ENCODE peak calls at places on chromosomes 1 and 21, in four cellular contexts. U is substantia nigra; R is brain microvascular endothelial cell; G is CD8-positive, alpha-beta memory T cell. D is an unnamed sample.
A peak's percentile ranks its signal among the peaks of the same experiment; 100 is the strongest.

GRCh38 chr1:13871916-13872315 is 171.9 kb downstream of the PRDM2 start:
- DNase-seq in U (no peak), R (no peak), G (no peak), D (no peak)

GRCh38 chr21:22890656-22891055 is 1892.4 kb downstream of the NCAM2 start:
- DNase-seq in U (no peak), R (no peak), G (no peak), D (no peak)

GRCh38 chr1:207797229-207797973 is 45.5 kb downstream of the CD46 start:
- DNase-seq in U (peak; percentile 76), R (peak; percentile 95), G (peak; percentile 61), D (no peak)

GRCh38 chr1:32773018-32773763 is 44.0 kb downstream of the YARS1 start:
- DNase-seq in U (peak; percentile 64), R (peak; percentile 55), G (peak; percentile 61), D (no peak)

GRCh38 chr1:214261206-214262123 is 19.5 kb upstream of the SMYD2 start:
- DNase-seq in U (peak; percentile 81), R (peak; percentile 74), G (peak; percentile 71), D (peak; percentile 24)

GRCh38 chr1:13620825-13621224 is 37.2 kb downstream of the PDPN start:
- DNase-seq in U (no peak), R (no peak), G (no peak), D (no peak)

GRCh38 chr1:220224033-220224432 is 48.2 kb downstream of the RAB3GAP2 start:
- DNase-seq in U (no peak), R (no peak), G (no peak), D (no peak)

GRCh38 chr1:164524810-164525209 is 34.2 kb upstream of the PBX1 start:
- DNase-seq in U (no peak), R (no peak), G (no peak), D (no peak)

GRCh38 chr1:3548156-3548893 is 63.0 kb downstream of the MEGF6 start:
- DNase-seq in U (no peak), R (peak; percentile 58), G (no peak), D (no peak)

DNA sequence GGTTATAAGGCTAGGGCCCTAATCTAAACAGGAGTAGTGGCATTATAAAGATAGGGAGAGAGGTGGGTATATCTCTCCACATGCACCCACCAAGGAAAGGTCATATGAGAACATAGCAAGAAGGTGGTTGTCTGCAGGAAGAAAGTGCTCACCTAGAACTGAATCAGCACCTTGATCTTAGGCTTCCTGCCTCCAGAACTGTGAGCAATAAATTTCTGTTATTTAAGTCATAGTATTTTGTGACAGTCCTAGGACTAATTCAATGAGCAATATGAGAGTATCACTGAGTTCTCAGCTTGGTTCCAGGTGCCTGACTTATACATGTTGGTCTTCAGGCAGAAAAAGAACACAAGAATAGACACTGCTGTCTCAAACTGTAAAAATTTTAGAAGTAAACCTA is 51.8 kb downstream of the MRPL39 start:
- DNase-seq in U (no peak), R (no peak), G (no peak), D (no peak)
- H3K27ac ChIP-seq in U (no peak overlapping the region), R (no peak overlapping the region), G (no peak overlapping the region), D (no peak overlapping the region)

DNA sequence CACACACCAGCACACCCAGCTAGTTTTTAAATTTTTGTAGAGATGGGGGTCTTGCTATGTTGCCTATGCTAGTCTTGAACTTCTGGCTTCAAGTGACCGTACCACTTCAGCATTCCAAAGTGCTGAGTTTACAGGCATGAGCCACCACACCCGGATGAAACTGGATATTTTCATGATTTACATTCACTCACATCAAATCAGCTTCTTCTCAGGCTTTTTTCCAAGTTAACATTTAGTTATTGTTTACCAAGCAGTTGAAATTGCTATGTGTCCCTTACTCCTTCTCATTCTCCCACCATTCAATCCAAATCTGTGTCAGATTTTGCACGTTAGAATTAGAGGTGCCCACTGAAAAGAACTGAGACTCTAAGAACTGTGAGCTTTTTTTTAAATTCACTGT is 18.3 kb downstream of the RIT1 start:
- DNase-seq in U (no peak), R (peak; percentile 65), G (no peak), D (no peak)
- H3K27ac ChIP-seq in U (peak overlapping the region; percentile 3), R (peak overlapping the region; percentile 79), G (no peak overlapping the region), D (peak overlapping the region; percentile 98)

GRCh38 chr1:86502721-86503430 is 34.1 kb downstream of the CLCA1 start:
- DNase-seq in U (no peak), R (no peak), G (no peak), D (peak; percentile 27)

GRCh38 chr1:86504130-86504479 is 35.4 kb downstream of the CLCA1 start:
- DNase-seq in U (no peak), R (no peak), G (no peak), D (no peak)

GRCh38 chr1:86504895-86505625 is 36.3 kb downstream of the CLCA1 start:
- DNase-seq in U (no peak), R (no peak), G (no peak), D (peak; percentile 31)

GRCh38 chr1:86500731-86501130 is 32.0 kb downstream of the CLCA1 start:
- DNase-seq in U (no peak), R (no peak), G (no peak), D (no peak)

DNA sequence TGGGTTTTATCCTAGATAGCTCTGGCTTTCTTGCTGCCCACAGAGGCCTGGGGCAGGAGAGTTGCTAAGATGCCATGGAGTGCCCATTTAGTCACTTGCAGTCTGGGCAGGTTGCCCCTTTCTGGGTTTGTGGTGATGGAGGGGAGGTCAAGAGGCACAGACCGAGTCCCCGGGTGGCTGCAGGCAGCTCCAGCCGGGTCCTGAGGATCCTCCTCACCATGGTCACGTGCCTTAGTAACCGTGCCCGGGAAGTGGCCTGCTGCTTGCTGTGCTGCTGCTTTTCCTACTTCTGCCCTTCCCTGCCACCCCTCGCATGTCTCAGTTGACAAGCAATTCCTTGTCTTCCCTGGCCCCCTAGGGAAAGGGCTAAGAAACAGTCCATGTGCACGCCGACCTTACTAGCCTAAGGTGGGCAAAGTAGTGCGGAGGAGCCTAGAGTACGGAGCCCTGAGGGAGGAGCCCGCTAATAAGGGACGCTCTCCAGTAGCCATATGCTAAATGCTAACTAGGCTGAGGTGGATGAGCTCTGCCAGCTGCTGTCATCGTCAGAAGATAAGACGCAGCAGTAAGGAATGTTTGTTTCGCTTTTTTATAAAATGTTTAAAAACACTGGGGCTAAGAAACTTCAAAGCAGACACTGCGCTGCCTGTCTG is 34.9 kb downstream of the CLCA1 start:
- DNase-seq in U (peak; percentile 34), R (no peak), G (no peak), D (no peak)
- H3K27ac ChIP-seq in U (no peak overlapping the region), R (no peak overlapping the region), G (no peak overlapping the region), D (peak overlapping the region; percentile 39)

DNA sequence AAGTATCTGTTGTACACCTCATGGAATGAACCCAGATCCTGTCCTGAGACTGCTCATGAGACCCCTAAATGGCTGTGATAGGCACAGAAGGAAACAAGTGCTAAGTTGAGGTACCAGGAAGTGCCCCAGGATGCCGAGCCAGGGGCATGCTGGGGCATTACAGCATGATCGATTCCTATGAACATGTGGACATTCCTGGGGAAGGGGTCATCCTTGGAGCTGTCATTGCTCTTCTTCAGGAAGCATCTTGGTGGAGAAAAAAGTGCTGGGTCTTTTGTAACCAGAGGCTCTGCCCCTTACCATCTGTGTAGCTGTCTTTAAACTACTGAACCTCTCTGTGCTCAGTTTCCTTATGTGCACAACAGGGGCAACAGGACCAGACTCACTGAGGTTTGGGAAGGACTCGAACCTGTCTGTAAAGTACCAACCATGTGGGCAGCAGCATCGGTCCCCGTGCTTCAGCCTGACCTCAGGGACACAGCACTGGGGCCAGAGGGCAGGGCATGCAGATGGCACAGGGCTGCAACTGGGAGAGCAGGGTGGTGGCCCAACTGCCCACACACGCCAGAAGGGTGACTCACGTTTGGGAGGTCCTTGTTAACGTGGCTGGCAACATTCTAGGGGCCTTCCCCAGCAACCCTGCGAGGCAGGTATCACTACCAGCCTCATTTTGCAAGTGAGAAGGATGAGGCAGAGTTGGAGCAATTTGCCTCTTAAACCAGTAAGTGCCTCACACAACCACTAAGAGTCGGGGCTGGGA is 142.3 kb upstream of the EDN2 start:
- DNase-seq in U (no peak), R (no peak), G (no peak), D (peak; percentile 50)
- H3K27ac ChIP-seq in U (no peak overlapping the region), R (no peak overlapping the region), G (no peak overlapping the region), D (peak overlapping the region; percentile 36)